ENCODE peak calls at places on chromosomes 6 and 20, in five cellular contexts. P, Q, M, J and I are unnamed samples.

GRCh38 chr20:63903796-63904570 is 9.1 kb downstream of the DNAJC5 start:
- DNase-seq in Q (no peak), J (no peak), P (no peak), M (no peak), I (no peak)

GRCh38 chr20:6698056-6698455 is 69.4 kb upstream of the BMP2 start:
- DNase-seq in P (no peak), M (peak), J (peak), Q (peak), I (peak)

GRCh38 chr20:19823971-19824370 is 65.9 kb downstream of the RIN2 start:
- DNase-seq in Q (no peak), M (no peak), P (no peak), J (no peak), I (no peak)

GRCh38 chr6:110357298-110357695 is 852 bp downstream of the METTL24 start:
- DNase-seq in M (no peak), P (no peak), J (no peak), Q (no peak), I (no peak)

GRCh38 chr6:14681699-14682487 is 564.0 kb upstream of the JARID2 start:
- DNase-seq in Q (no peak), M (no peak), J (peak), P (no peak), I (no peak)

GRCh38 chr6:142784344-142784743 is 160.6 kb downstream of the HIVEP2 start:
- DNase-seq in P (no peak), J (no peak), M (no peak), Q (no peak), I (no peak)

GRCh38 chr6:54775586-54775985 is 71.0 kb upstream of the FAM83B start:
- DNase-seq in J (no peak), P (no peak), Q (no peak), M (no peak), I (no peak)

GRCh38 chr20:7734216-7734615 is 206.0 kb downstream of the HAO1 start:
- DNase-seq in P (no peak), Q (no peak), M (no peak), J (no peak), I (no peak)

GRCh38 chr6:36793913-36794703 is 45.1 kb downstream of the CPNE5 start:
- DNase-seq in M (no peak), J (no peak), P (peak), Q (no peak), I (no peak)

GRCh38 chr6:168526841-168527281 is 85.9 kb downstream of the SMOC2 start:
- DNase-seq in P (no peak), Q (no peak), M (no peak), J (no peak), I (no peak)

GRCh38 chr20:6845141-6845540 is 77.7 kb downstream of the BMP2 start:
- DNase-seq in Q (no peak), M (no peak), J (no peak), P (no peak), I (no peak)

GRCh38 chr6:136294621-136295020 is 5.0 kb upstream of the BCLAF1 start:
- DNase-seq in Q (no peak), M (no peak), J (no peak), P (no peak), I (no peak)

GRCh38 chr6:136288566-136289326 is 900 bp downstream of the BCLAF1 start:
- DNase-seq in M (no peak), P (peak), J (peak), Q (peak), I (peak)

GRCh38 chr6:136289579-136290405 is at the start of gene BCLAF1:
- DNase-seq in Q (peak), J (peak), M (peak), P (peak), I (peak)

GRCh38 chr6:136289327-136289578 is 393 bp downstream of the BCLAF1 start:
- DNase-seq in Q (peak), J (peak), P (peak), M (peak), I (peak)

DNA sequence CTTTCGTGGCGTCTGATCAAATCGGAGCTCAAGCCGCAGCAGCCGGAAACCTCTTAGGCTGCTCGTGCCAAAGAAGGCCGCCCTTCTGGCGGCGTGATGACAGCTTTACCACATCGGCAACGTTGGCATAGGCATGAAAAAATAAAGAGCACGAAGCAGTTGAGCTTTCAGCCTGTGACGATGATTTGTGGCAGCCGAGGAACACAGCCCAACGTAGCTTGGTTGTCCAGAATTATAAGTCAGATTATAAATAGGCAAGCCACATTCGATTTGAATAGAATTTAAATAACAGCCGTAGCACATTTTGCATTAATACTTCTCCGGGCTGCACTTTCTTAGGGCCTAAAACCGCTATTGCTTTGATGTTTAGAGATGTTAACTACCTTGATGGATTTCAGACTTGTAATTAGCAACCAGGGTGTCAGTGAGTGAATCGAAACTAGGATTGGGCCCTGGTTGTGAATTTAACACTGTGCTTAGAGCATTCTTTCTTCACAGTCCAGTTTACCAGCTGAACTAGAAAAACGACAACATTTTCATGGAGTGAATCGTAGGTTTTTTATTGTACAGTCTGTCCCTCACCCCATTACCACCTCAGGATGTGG is 862 bp upstream of the BCLAF1 start:
- DNase-seq in J (peak), M (no peak), P (no peak), Q (peak), I (peak)
- H3K4ac ChIP-seq in J (no peak), M (no peak), P (no peak), Q (peak), I (no peak)

GRCh38 chr6:3731700-3732099 is 19.8 kb downstream of the PXDC1 start:
- DNase-seq in M (no peak), P (no peak), Q (no peak), J (no peak), I (no peak)
- H2BK12ac ChIP-seq in M (no peak), P (no peak), Q (no peak), J (no peak), I (no peak)

GRCh38 chr20:31842471-31843157 is 2.8 kb downstream of the FOXS1 start:
- DNase-seq in Q (peak), P (no peak), J (no peak), M (no peak), I (no peak)

GRCh38 chr20:31843288-31843687 is 2.1 kb downstream of the FOXS1 start:
- DNase-seq in P (no peak), J (no peak), M (no peak), Q (no peak), I (no peak)

GRCh38 chr20:31841928-31842327 is 3.5 kb downstream of the FOXS1 start:
- DNase-seq in P (no peak), J (no peak), Q (peak), M (no peak), I (no peak)

GRCh38 chr20:31839782-31840487 is 5.5 kb downstream of the FOXS1 start:
- DNase-seq in Q (peak), J (no peak), P (no peak), M (no peak), I (no peak)

GRCh38 chr20:31840906-31841816 is 4.2 kb downstream of the FOXS1 start:
- DNase-seq in M (no peak), P (no peak), J (no peak), Q (no peak), I (no peak)
- H3K4ac ChIP-seq in M (no peak), P (no peak), J (no peak), Q (no peak), I (no peak)

DNA sequence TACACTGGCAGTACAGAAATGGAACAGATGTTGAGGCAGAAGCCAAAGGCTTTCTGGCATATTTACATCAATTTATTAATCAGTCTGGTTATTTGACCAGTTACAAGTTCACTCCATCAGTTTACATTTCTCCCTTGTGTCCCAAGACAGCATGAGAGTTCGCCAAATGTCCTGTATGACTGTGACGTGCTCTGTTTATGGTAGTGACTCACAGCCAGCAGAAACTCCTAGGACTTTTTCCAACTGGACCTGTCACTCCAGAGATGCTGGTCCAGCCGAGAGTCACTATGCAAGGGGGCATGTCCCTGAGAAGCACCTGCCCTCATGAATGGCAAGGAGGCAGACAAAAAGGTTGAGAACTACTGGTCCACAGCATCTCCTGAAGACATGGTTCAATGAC is 160.0 kb downstream of the LRFN2 start:
- DNase-seq in J (peak), M (no peak), Q (peak), P (no peak), I (no peak)
- H2BK12ac ChIP-seq in J (no peak), M (no peak), Q (no peak), P (no peak), I (no peak)

GRCh38 chr20:46709055-46709458 is 392 bp upstream of the SLC2A10 start:
- DNase-seq in M (no peak), Q (no peak), J (peak), P (no peak), I (no peak)
- H3K4ac ChIP-seq in M (peak), Q (peak), J (peak), P (peak), I (no peak)

DNA sequence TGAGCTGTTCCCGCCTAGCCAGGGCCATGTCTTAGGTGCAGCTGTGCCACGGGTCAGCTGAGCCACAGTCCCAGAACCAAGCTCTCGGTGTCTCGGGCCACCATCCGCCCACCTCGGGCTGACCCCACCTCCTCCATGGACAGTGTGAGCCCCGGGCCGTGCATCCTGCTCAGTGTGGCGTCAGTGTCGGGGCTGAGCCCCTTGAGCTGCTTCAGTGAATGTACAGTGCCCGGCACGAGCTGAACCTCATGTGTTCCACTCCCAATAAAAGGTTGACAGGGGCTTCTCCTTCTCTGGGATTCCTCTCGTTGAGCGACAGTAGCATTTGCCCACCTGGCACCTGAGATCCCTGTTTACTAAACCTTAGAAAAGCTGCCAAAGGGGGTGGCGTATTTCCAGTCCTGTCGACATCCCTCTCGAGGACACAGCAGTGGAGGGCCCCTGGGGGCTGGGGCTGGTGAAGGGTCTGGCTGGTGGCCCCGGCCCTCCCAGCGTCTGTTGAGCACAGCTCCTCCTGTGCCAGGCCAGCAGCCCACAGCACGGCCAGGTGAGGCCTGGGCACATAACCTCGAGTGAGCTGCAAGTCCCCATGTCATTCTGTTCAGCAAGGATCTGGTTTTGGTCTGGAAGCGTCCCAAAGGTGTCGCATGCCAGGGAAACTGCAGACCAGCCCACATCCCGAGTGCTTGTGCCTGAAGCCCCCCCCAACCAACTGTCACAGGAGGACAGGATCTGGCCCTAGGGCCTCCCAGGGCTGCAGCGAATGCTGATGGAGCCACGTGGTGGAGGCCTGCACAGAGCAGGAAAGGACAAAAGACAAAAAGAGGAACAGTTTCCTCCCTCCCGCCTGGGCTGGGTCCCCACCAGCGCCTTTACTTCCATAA is 21.2 kb upstream of the PYGB start:
- DNase-seq in Q (no peak), M (no peak), P (no peak), J (no peak), I (no peak)
- H2BK12ac ChIP-seq in Q (no peak), M (no peak), P (no peak), J (peak), I (no peak)

GRCh38 chr6:43173496-43174262 is 2.6 kb downstream of the SRF start:
- DNase-seq in M (no peak), J (peak), P (no peak), Q (peak), I (no peak)

GRCh38 chr6:43170452-43171283 is at the start of gene SRF:
- DNase-seq in P (peak), Q (peak), J (peak), M (peak), I (peak)

GRCh38 chr6:43174263-43175112 is 3.4 kb downstream of the SRF start:
- DNase-seq in Q (peak), P (peak), M (peak), J (peak), I (peak)

GRCh38 chr6:43172127-43173007 is 1.3 kb downstream of the SRF start:
- DNase-seq in M (no peak), J (peak), P (peak), Q (peak), I (no peak)

GRCh38 chr6:43171284-43172126 is 436 bp downstream of the SRF start:
- DNase-seq in J (peak), Q (no peak), M (no peak), P (no peak), I (no peak)
- H3K4ac ChIP-seq in J (peak), Q (peak), M (no peak), P (no peak), I (peak)

DNA sequence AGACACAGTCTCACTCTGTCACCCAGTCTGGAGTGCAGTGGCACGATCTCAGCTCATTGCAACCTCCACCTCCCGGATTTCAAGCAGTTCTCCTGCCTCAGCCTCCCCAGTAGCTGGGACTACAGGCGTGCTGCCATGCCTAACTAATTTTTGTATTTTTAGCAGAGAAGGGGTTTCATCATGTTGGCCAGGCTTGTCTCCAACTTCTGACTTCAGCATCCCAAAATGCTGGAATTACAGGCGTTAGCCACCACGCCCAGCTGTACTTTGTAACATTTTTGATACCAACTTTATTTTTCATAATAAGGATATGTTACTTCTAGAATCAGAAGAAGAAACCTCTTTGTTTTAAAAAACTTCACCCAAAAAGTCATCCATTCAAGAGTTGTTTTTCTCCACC is 22.6 kb upstream of the PRIM2 start:
- DNase-seq in P (no peak), J (no peak), Q (no peak), M (no peak), I (no peak)
- H2BK12ac ChIP-seq in P (no peak), J (no peak), Q (no peak), M (no peak), I (no peak)